ENCODE peak calls at places on chromosome 4, in four cellular contexts. M is tibial artery, O is neural progenitor cell, F is uterus. P is an unnamed sample.

GRCh38 chr4:48877827-48878535 is 28.6 kb downstream of the OCIAD2 start:
- DNase-seq in F (no peak), O (no peak), M (no peak), P (no peak)

GRCh38 chr4:38210396-38211114 is 250.4 kb downstream of the PTTG2 start:
- DNase-seq in M (no peak), F (no peak), O (no peak), P (no peak)

GRCh38 chr4:106695846-106696245 is 327.3 kb upstream of the GIMD1 start:
- DNase-seq in M (no peak), F (no peak), O (peak; percentile 4), P (no peak)

GRCh38 chr4:114694770-114695169 is 96.2 kb downstream of the UGT8 start:
- DNase-seq in M (no peak), F (no peak), O (peak; percentile 45), P (peak; percentile 7)

GRCh38 chr4:168384437-168385141 is 66.0 kb upstream of the DDX60 start:
- DNase-seq in M (no peak), F (no peak), O (no peak), P (no peak)

GRCh38 chr4:91113130-91113706 is 986.0 kb downstream of the CCSER1 start:
- DNase-seq in M (no peak), F (no peak), O (peak; percentile 49), P (peak; percentile 12)

GRCh38 chr4:177367336-177367735 is 57.7 kb downstream of the NEIL3 start:
- DNase-seq in F (no peak), O (peak; percentile 48), M (no peak), P (peak; percentile 23)

GRCh38 chr4:115201042-115201330 is 87.6 kb upstream of the NDST4 start:
- DNase-seq in F (no peak), O (no peak), M (no peak), P (no peak)

GRCh38 chr4:131426023-131426758 is 1722.9 kb upstream of the PCDH10 start:
- DNase-seq in F (no peak), O (no peak), M (no peak), P (no peak)

GRCh38 chr4:72418458-72418857 is 150.6 kb downstream of the ADAMTS3 start:
- DNase-seq in M (peak; percentile 24), O (no peak), F (peak; percentile 26), P (peak; percentile 20)

GRCh38 chr4:128951316-128951715 is 141.8 kb downstream of the JADE1 start:
- DNase-seq in O (no peak), F (no peak), M (no peak), P (no peak)

DNA sequence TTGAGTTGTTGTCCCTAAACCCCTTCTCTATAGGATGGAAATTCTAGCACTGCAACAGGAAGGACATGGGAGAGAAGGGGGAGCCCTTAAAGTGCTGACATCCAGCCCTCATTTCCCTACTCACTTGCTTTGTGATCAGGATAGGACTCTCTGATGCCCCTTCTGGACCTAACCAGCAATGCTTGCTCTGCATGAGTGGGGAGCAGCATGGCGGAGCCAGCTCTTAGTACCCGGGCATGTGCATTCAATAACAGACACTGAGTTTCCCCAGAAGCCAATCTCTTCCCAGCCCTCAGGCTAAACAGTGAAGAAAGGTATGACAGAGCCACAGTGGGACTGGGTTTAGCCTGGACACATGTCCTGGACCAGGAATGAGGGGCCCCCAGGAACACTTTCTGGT is 14.0 kb downstream of the SOD3 start:
- DNase-seq in F (no peak), O (peak; percentile 31), M (no peak), P (no peak)
- TF ChIP-seq CTCF in F (no peak), O (peak; percentile 41), M (no peak), P (no peak)

GRCh38 chr4:17614416-17615299 is at the start of gene MED28:
- DNase-seq in F (peak; percentile 97), O (peak; percentile 99), M (peak; percentile 98), P (peak; percentile 95)
- TF ChIP-seq CTCF in F (no peak), O (peak; percentile 22), M (no peak), P (no peak)

DNA sequence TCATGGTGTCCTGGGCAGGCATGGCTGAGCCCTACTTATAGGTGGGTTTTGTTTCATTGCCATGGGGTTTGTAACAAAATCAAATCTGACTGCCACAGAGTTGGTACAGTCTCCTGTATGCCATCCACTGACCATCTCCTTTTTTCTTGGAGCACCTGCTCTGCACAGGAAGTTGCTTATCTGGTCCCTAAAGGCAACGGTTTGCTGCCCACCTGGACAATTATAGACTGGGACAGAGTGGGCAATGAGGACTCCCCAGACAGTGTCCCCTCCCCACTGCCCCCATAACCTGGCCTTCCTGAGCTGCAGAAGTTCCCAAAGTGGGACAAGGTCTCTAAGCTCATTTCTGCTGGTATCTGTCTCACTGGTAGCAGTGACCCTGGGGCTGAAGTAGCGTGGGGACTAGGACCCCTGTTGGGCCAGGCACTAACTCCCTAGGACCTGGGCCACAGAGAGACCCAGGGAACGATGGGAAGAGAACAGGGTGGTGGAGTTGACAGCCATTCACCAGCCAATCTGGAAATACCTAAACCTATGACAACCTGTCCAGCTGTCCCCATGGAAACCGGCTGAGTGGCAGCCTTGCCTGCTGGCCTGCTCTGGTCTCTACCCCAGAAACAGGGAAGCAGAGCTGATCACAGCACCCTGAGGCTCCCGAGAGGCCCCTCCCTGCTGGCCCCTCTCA is 64.7 kb downstream of the WFS1 start:
- DNase-seq in M (no peak), F (no peak), O (no peak), P (no peak)
- TF ChIP-seq CTCF in M (no peak), F (no peak), O (no peak), P (no peak)

GRCh38 chr4:98745372-98745771 is 87.0 kb upstream of the TSPAN5 start:
- DNase-seq in F (no peak), M (no peak), O (no peak), P (no peak)
- TF ChIP-seq CTCF in F (no peak), M (no peak), O (no peak), P (no peak)

DNA sequence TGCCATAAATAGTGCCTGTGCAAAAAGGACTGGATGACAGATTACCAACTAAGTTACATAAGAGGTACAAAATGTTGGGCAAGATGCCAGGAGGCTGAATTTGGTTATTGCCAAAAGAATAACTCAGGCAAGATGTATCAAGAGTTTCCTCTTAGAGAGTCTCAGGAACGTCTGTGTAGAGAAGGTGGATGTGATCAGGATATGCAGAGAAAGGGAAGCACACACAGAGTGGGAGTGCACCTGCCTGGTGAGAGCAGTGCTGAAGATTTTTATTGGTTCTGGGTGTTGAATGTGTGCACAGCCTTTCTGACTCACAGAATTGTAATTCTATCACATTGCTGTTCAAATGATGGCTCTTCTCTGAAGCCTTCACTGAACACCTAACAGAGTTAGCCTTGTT is 156.8 kb upstream of the HS3ST1 start:
- DNase-seq in O (no peak), M (peak; percentile 21), F (peak; percentile 16), P (peak; percentile 43)
- TF ChIP-seq CTCF in O (no peak), M (no peak), F (no peak), P (no peak)

GRCh38 chr4:126604273-126604867 is 1028.4 kb upstream of the INTU start:
- DNase-seq in M (peak; percentile 37), O (peak; percentile 57), F (no peak), P (peak; percentile 44)
- TF ChIP-seq CTCF in M (peak; percentile 68), O (peak; percentile 85), F (no peak), P (peak; percentile 80)